ENCODE peak calls at places on chromosomes 4 and X, in six cellular contexts. R is fibroblast of lung, H is endothelial cell, W is PC-3, Q is tibial nerve, I is hepatocyte. Z is an unnamed sample.
A peak's percentile ranks its signal among the peaks of the same experiment; 100 is the strongest.

GRCh38 chr4:37989398-37990260 is 29.4 kb downstream of the PTTG2 start:
- DNase-seq in W (no peak), H (no peak), Q (no peak), R (no peak), I (no peak), Z (no peak)

GRCh38 chr4:12555011-12555410 is 929.1 kb downstream of the RAB28 start:
- DNase-seq in W (peak; percentile 28), I (peak; percentile 52), Q (no peak), H (no peak), R (peak; percentile 13), Z (no peak)

GRCh38 chr4:83906561-83906960 is 370.7 kb downstream of the GPAT3 start:
- DNase-seq in W (no peak), R (peak; percentile 37), I (no peak), H (no peak), Q (peak; percentile 33), Z (no peak)

GRCh38 chr4:56129431-56129861 is 180.7 kb downstream of the CEP135 start:
- DNase-seq in R (peak; percentile 49), H (peak; percentile 16), I (peak; percentile 63), Q (no peak), W (peak; percentile 68), Z (no peak)

GRCh38 chr4:4651811-4652609 is 110.2 kb upstream of the STX18 start:
- DNase-seq in R (peak; percentile 29), Q (no peak), H (no peak), I (no peak), W (no peak), Z (no peak)

GRCh38 chrX:68292471-68292870 is 140.8 kb downstream of the OPHN1 start:
- DNase-seq in R (peak; percentile 25), Q (no peak), I (no peak), H (no peak), W (peak; percentile 22), Z (no peak)

GRCh38 chr4:120066182-120066524 is 495 bp downstream of the MAD2L1 start:
- DNase-seq in H (no peak), Q (no peak), R (no peak), W (peak; percentile 33), I (no peak), Z (peak; percentile 55)

GRCh38 chr4:40292313-40292759 is 42.8 kb upstream of the CHRNA9 start:
- DNase-seq in W (peak; percentile 30), Q (no peak), I (peak; percentile 22), H (peak; percentile 11), R (peak; percentile 17), Z (no peak)

GRCh38 chr4:159240690-159241089 is 137.8 kb downstream of the RAPGEF2 start:
- DNase-seq in I (no peak), H (no peak), R (no peak), W (no peak), Q (no peak), Z (no peak)

GRCh38 chr4:154314248-154314647 is 177.4 kb downstream of the DCHS2 start:
- DNase-seq in Q (peak; percentile 27), H (no peak), W (peak; percentile 53), I (peak; percentile 35), R (peak; percentile 34), Z (no peak)

GRCh38 chr4:38905657-38906398 is 38.2 kb downstream of the FAM114A1 start:
- DNase-seq in H (no peak), I (no peak), W (no peak), Q (no peak), R (no peak), Z (no peak)

GRCh38 chrX:96684339-96685204 is at the start of gene DIAPH2:
- DNase-seq in Q (peak; percentile 54), H (peak; percentile 62), W (peak; percentile 86), I (peak; percentile 92), R (peak; percentile 80), Z (peak; percentile 56)

GRCh38 chr4:74665346-74665745 is 129.0 kb downstream of the BTC start:
- DNase-seq in W (peak; percentile 80), R (no peak), Q (no peak), I (no peak), H (no peak), Z (no peak)

GRCh38 chrX:119252716-119253115 is 16.6 kb downstream of the PGRMC1 start:
- DNase-seq in I (no peak), Q (no peak), R (no peak), W (no peak), H (no peak), Z (no peak)

GRCh38 chrX:82676386-82676785 is 831.7 kb upstream of the POU3F4 start:
- DNase-seq in W (peak; percentile 30), R (no peak), Q (no peak), I (no peak), H (no peak), Z (no peak)

GRCh38 chr4:26861434-26862186 is 969 bp downstream of the STIM2 start:
- DNase-seq in R (peak; percentile 71), H (peak; percentile 59), I (peak; percentile 74), Q (peak; percentile 46), W (peak; percentile 37), Z (peak; percentile 57)

GRCh38 chr4:37908488-37909343 is 17.8 kb downstream of the TBC1D1 start:
- DNase-seq in W (peak; percentile 25), Q (no peak), H (no peak), R (peak; percentile 85), I (no peak), Z (no peak)

GRCh38 chr4:15805583-15806517 is 27.7 kb downstream of the CD38 start:
- DNase-seq in H (peak; percentile 33), R (peak; percentile 53), W (peak; percentile 79), I (peak; percentile 77), Q (peak; percentile 61), Z (no peak)

GRCh38 chrX:10534611-10535010 is 85.8 kb downstream of the MID1 start:
- DNase-seq in R (peak; percentile 32), W (no peak), Q (no peak), I (no peak), H (no peak), Z (no peak)

GRCh38 chr4:114780205-114780604 is 181.6 kb downstream of the UGT8 start:
- DNase-seq in H (peak; percentile 25), Q (no peak), W (peak; percentile 36), I (peak; percentile 51), R (peak; percentile 23), Z (no peak)

GRCh38 chr4:100494166-100494565 is 23.7 kb downstream of the EMCN start:
- DNase-seq in I (no peak), Q (no peak), H (no peak), R (peak; percentile 29), W (no peak), Z (no peak)

GRCh38 chrX:13357925-13358324 is 38.1 kb upstream of the ATXN3L start:
- DNase-seq in I (peak; percentile 32), Q (no peak), H (no peak), R (peak; percentile 38), W (no peak), Z (no peak)

GRCh38 chr4:185801471-185801870 is 10.5 kb downstream of the SORBS2 start:
- DNase-seq in H (no peak), W (no peak), I (no peak), R (no peak), Q (no peak), Z (no peak)

GRCh38 chr4:140237616-140238352 is 83.8 kb upstream of the MAML3 start:
- DNase-seq in H (peak; percentile 57), R (peak; percentile 96), Q (peak; percentile 70), I (peak; percentile 72), W (no peak), Z (no peak)

GRCh38 chrX:53445977-53446376 is 11.8 kb upstream of the HSD17B10 start:
- DNase-seq in I (peak; percentile 51), H (peak; percentile 36), R (peak; percentile 15), Q (no peak), W (peak; percentile 64), Z (peak; percentile 44)

GRCh38 chrX:19991350-19991718 is 473 bp upstream of the BCLAF3 start:
- DNase-seq in I (no peak), H (no peak), R (no peak), Q (no peak), W (no peak), Z (no peak)
- TF ChIP-seq CTCF in I (no peak), H (peak; percentile 9), R (no peak), Q (no peak), W (peak; percentile 24), Z (no peak)

GRCh38 chr4:180060159-180060889 is 2182.9 kb upstream of the TENM3 start:
- DNase-seq in H (no peak), R (peak; percentile 38), Q (no peak), W (peak; percentile 9), I (peak; percentile 37), Z (no peak)
- TF ChIP-seq CTCF in H (no peak), R (peak; percentile 44), Q (no peak), W (no peak), I (peak; percentile 51), Z (no peak)

GRCh38 chrX:140701480-140701879 is 8.1 kb upstream of the LINC00632 start:
- DNase-seq in W (peak; percentile 58), H (no peak), I (peak; percentile 22), Q (peak; percentile 5), R (peak; percentile 19), Z (no peak)
- TF ChIP-seq CTCF in W (peak; percentile 56), H (peak; percentile 26), I (peak; percentile 46), Q (peak; percentile 33), R (peak; percentile 50), Z (no peak)

GRCh38 chrX:117985241-117985640 is 131.4 kb downstream of the KLHL13 start:
- DNase-seq in Q (no peak), W (peak; percentile 34), I (no peak), R (no peak), H (peak; percentile 22), Z (no peak)
- TF ChIP-seq CTCF in Q (no peak), W (peak; percentile 29), I (peak; percentile 35), R (peak; percentile 11), H (no peak), Z (no peak)

GRCh38 chr4:32022071-32022470 is 1301.9 kb downstream of the PCDH7 start:
- DNase-seq in W (peak; percentile 52), R (peak; percentile 59), I (no peak), H (no peak), Q (no peak), Z (no peak)
- TF ChIP-seq CTCF in W (no peak), R (no peak), I (no peak), H (no peak), Q (no peak), Z (no peak)

DNA sequence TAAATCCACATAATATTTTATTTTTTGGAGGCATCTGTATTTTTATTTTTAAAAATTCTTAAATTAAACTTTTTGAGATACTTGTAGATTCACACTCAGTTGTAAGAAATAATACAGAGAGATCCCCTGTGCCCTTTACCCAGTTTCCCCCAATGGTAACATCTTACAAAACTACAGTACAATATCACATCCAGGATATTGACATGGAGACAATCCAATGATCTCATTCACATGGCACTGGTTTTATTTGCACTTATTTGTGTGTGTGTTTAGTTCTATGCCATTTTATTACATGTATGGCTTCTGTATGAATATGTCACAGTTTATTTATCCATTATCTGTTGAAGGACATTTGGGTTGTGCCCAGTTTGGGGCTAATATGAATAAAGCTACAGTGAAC is 35.5 kb upstream of the EIF1AX start:
- DNase-seq in I (no peak), H (no peak), Q (no peak), R (no peak), W (no peak), Z (no peak)
- TF ChIP-seq CTCF in I (no peak), H (no peak), Q (no peak), R (no peak), W (no peak), Z (no peak)